ENCODE peak calls at places on chromosomes 13 and 19, in seven cellular contexts. One of them, this sample, is unnamed.

GRCh38 chr13:98174321-98174720 is 2.7 kb downstream of the RNF113B start:
- DNase-seq in pancreas: no peak
- DNase-seq in RWPE1: no peak
- DNase-seq in endothelial cell: no peak
- DNase-seq in ascending aorta: no peak
- DNase-seq in cardiac fibroblast: no peak
- DNase-seq in Calu3: no peak
- DNase-seq in this sample: no peak

GRCh38 chr19:15292847-15293582 is 39.3 kb downstream of the BRD4 start:
- DNase-seq in pancreas: no peak
- DNase-seq in RWPE1: no peak
- DNase-seq in endothelial cell: no peak
- DNase-seq in ascending aorta: no peak
- DNase-seq in cardiac fibroblast: no peak
- DNase-seq in Calu3: no peak
- DNase-seq in this sample: no peak

GRCh38 chr13:72489751-72490150 is 237.7 kb downstream of the MZT1 start:
- DNase-seq in pancreas: no peak
- DNase-seq in RWPE1: no peak
- DNase-seq in endothelial cell: no peak
- DNase-seq in ascending aorta: no peak
- DNase-seq in cardiac fibroblast: no peak
- DNase-seq in Calu3: no peak
- DNase-seq in this sample: no peak

GRCh38 chr19:44927746-44928145 is 13.3 kb downstream of the APOC1 start:
- DNase-seq in pancreas: no peak
- DNase-seq in RWPE1: no peak
- DNase-seq in endothelial cell: no peak
- DNase-seq in ascending aorta: no peak
- DNase-seq in cardiac fibroblast: peak
- DNase-seq in Calu3: no peak
- DNase-seq in this sample: no peak

GRCh38 chr13:39397221-39397620 is 205.8 kb downstream of the LHFPL6 start:
- DNase-seq in pancreas: no peak
- DNase-seq in RWPE1: no peak
- DNase-seq in endothelial cell: no peak
- DNase-seq in ascending aorta: no peak
- DNase-seq in cardiac fibroblast: no peak
- DNase-seq in Calu3: no peak
- DNase-seq in this sample: no peak

GRCh38 chr19:16541526-16542044 is 652 bp downstream of the CHERP start:
- DNase-seq in pancreas: no peak
- DNase-seq in RWPE1: no peak
- DNase-seq in endothelial cell: peak
- DNase-seq in ascending aorta: no peak
- DNase-seq in cardiac fibroblast: peak
- DNase-seq in Calu3: peak
- DNase-seq in this sample: no peak

GRCh38 chr19:10812902-10813404 is 23.1 kb downstream of the TMED1 start:
- DNase-seq in pancreas: no peak
- DNase-seq in RWPE1: peak
- DNase-seq in endothelial cell: no peak
- DNase-seq in ascending aorta: peak
- DNase-seq in cardiac fibroblast: peak
- DNase-seq in Calu3: no peak
- DNase-seq in this sample: peak

GRCh38 chr19:45205810-45206209 is 27.2 kb downstream of the BLOC1S3 start:
- DNase-seq in pancreas: no peak
- DNase-seq in RWPE1: no peak
- DNase-seq in endothelial cell: no peak
- DNase-seq in ascending aorta: no peak
- DNase-seq in cardiac fibroblast: no peak
- DNase-seq in Calu3: no peak
- DNase-seq in this sample: no peak

GRCh38 chr19:7859766-7860165 is 14.4 kb downstream of the PRR36 start:
- DNase-seq in pancreas: no peak
- DNase-seq in RWPE1: no peak
- DNase-seq in endothelial cell: no peak
- DNase-seq in ascending aorta: no peak
- DNase-seq in cardiac fibroblast: no peak
- DNase-seq in Calu3: no peak
- DNase-seq in this sample: no peak

GRCh38 chr13:21759503-21759902 is 88.6 kb downstream of the FGF9 start:
- DNase-seq in pancreas: peak
- DNase-seq in RWPE1: no peak
- DNase-seq in endothelial cell: no peak
- DNase-seq in ascending aorta: no peak
- DNase-seq in cardiac fibroblast: no peak
- DNase-seq in Calu3: no peak
- DNase-seq in this sample: no peak

GRCh38 chr13:93248627-93249047 is 22.0 kb downstream of the GPC6 start:
- DNase-seq in pancreas: peak
- DNase-seq in RWPE1: no peak
- DNase-seq in endothelial cell: peak
- DNase-seq in ascending aorta: peak
- DNase-seq in cardiac fibroblast: no peak
- DNase-seq in Calu3: peak
- DNase-seq in this sample: no peak

GRCh38 chr13:41512441-41512840 is 55.1 kb downstream of the RGCC start:
- DNase-seq in pancreas: no peak
- DNase-seq in RWPE1: no peak
- DNase-seq in endothelial cell: no peak
- DNase-seq in ascending aorta: no peak
- DNase-seq in cardiac fibroblast: no peak
- DNase-seq in Calu3: no peak
- DNase-seq in this sample: no peak

GRCh38 chr19:39052846-39053245 is 20.5 kb upstream of the FBXO27 start:
- DNase-seq in pancreas: no peak
- DNase-seq in RWPE1: no peak
- DNase-seq in endothelial cell: no peak
- DNase-seq in ascending aorta: no peak
- DNase-seq in cardiac fibroblast: no peak
- DNase-seq in Calu3: no peak
- DNase-seq in this sample: no peak

GRCh38 chr19:47447470-47448359 is 24.0 kb downstream of the SLC8A2 start:
- DNase-seq in pancreas: no peak
- DNase-seq in RWPE1: peak
- DNase-seq in endothelial cell: peak
- DNase-seq in ascending aorta: no peak
- DNase-seq in cardiac fibroblast: peak
- DNase-seq in Calu3: peak
- DNase-seq in this sample: peak

GRCh38 chr19:15299568-15300409 is 32.5 kb downstream of the BRD4 start:
- DNase-seq in pancreas: no peak
- DNase-seq in RWPE1: no peak
- DNase-seq in endothelial cell: no peak
- DNase-seq in ascending aorta: no peak
- DNase-seq in cardiac fibroblast: peak
- DNase-seq in Calu3: no peak
- DNase-seq in this sample: no peak

GRCh38 chr13:31101511-31102170 is 60.1 kb downstream of the HSPH1 start:
- DNase-seq in pancreas: no peak
- DNase-seq in RWPE1: no peak
- DNase-seq in endothelial cell: no peak
- DNase-seq in ascending aorta: peak
- DNase-seq in cardiac fibroblast: no peak
- DNase-seq in Calu3: no peak
- DNase-seq in this sample: no peak

GRCh38 chr19:40745402-40745780 is 4.9 kb downstream of the ACTMAP start:
- DNase-seq in pancreas: no peak
- DNase-seq in RWPE1: no peak
- DNase-seq in endothelial cell: no peak
- DNase-seq in ascending aorta: no peak
- DNase-seq in cardiac fibroblast: peak
- DNase-seq in Calu3: no peak
- DNase-seq in this sample: no peak

GRCh38 chr13:114119196-114119595 is 13.2 kb downstream of the RASA3 start:
- DNase-seq in pancreas: no peak
- DNase-seq in RWPE1: peak
- DNase-seq in endothelial cell: peak
- DNase-seq in ascending aorta: no peak
- DNase-seq in cardiac fibroblast: peak
- DNase-seq in Calu3: no peak
- DNase-seq in this sample: no peak

GRCh38 chr13:111043575-111043982 is 71.5 kb upstream of the ARHGEF7 start:
- DNase-seq in pancreas: no peak
- DNase-seq in RWPE1: no peak
- DNase-seq in endothelial cell: no peak
- DNase-seq in ascending aorta: peak
- DNase-seq in cardiac fibroblast: peak
- DNase-seq in Calu3: peak
- DNase-seq in this sample: no peak

GRCh38 chr13:111045170-111045569 is 69.9 kb upstream of the ARHGEF7 start:
- DNase-seq in pancreas: no peak
- DNase-seq in RWPE1: no peak
- DNase-seq in endothelial cell: no peak
- DNase-seq in ascending aorta: peak
- DNase-seq in cardiac fibroblast: no peak
- DNase-seq in Calu3: no peak
- DNase-seq in this sample: no peak

GRCh38 chr13:111044087-111044830 is 70.9 kb upstream of the ARHGEF7 start:
- DNase-seq in pancreas: no peak
- DNase-seq in RWPE1: no peak
- DNase-seq in endothelial cell: no peak
- DNase-seq in ascending aorta: peak
- DNase-seq in cardiac fibroblast: no peak
- DNase-seq in Calu3: no peak
- DNase-seq in this sample: no peak

GRCh38 chr13:111040821-111041220 is 74.3 kb upstream of the ARHGEF7 start:
- DNase-seq in pancreas: no peak
- DNase-seq in RWPE1: no peak
- DNase-seq in endothelial cell: no peak
- DNase-seq in ascending aorta: no peak
- DNase-seq in cardiac fibroblast: no peak
- DNase-seq in Calu3: no peak
- DNase-seq in this sample: no peak

DNA sequence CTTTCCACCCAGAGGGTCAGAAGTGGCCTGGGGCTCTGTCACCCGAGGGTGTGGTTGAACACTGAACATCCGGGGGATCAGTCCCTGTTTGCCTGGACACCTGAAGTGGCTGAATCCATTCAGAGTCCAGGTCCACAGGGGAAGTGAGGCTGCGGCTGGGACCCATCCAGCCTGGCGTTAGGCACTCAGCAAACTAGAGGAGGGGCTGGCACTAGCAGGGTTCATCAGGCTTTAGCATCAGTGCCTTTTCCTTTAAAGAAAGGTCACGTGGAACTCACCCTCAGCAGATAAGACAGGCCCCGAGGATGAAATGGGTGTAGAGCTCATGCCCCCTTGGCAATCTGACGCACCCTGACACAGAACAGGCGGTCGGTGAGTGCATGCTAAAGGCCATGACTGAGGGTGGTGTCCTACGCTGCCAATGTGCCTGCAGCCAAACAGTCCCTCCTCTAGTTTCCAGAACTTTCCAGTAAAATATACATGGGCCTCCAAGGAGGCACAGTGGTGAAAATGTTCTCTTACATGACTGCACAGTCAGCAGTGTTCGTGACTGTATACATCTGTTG is 72.4 kb upstream of the ARHGEF7 start:
- DNase-seq in pancreas: no peak
- DNase-seq in RWPE1: no peak
- DNase-seq in endothelial cell: no peak
- DNase-seq in ascending aorta: no peak
- DNase-seq in cardiac fibroblast: no peak
- DNase-seq in Calu3: no peak
- DNase-seq in this sample: no peak
- TF ChIP-seq CTCF in pancreas: no peak
- TF ChIP-seq CTCF in RWPE1: no peak
- TF ChIP-seq CTCF in endothelial cell: no peak
- TF ChIP-seq CTCF in ascending aorta: no peak
- TF ChIP-seq CTCF in cardiac fibroblast: no peak
- TF ChIP-seq CTCF in Calu3: no peak
- TF ChIP-seq CTCF in this sample: no peak

GRCh38 chr19:5534787-5535586 is 32.8 kb downstream of the TINCR start:
- DNase-seq in pancreas: no peak
- DNase-seq in RWPE1: no peak
- DNase-seq in endothelial cell: peak
- DNase-seq in ascending aorta: no peak
- DNase-seq in cardiac fibroblast: peak
- DNase-seq in Calu3: peak
- DNase-seq in this sample: no peak
- TF ChIP-seq CTCF in pancreas: peak
- TF ChIP-seq CTCF in RWPE1: peak
- TF ChIP-seq CTCF in endothelial cell: peak
- TF ChIP-seq CTCF in ascending aorta: no peak
- TF ChIP-seq CTCF in cardiac fibroblast: peak
- TF ChIP-seq CTCF in Calu3: peak
- TF ChIP-seq CTCF in this sample: peak

DNA sequence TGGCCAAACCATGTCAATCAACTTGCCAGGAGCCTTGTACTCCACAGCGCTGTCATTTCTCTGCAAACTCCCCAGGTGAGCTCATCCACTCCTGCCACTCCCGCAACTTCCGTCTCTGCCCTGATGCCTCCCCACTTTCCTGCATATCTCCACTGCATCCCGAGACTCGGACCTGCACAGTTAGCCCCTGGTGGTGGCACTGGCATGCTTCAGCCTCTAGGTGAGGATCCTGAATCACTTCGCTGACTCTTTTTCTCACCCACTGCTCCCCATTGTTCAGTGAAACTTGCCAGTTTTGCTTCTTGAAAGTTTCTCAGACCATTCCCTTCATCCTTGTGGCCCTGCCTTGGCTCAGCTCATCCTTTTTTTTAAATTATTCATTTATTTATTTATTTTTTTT is 3.4 kb upstream of the CTU1 start:
- DNase-seq in pancreas: no peak
- DNase-seq in RWPE1: no peak
- DNase-seq in endothelial cell: peak
- DNase-seq in ascending aorta: no peak
- DNase-seq in cardiac fibroblast: no peak
- DNase-seq in Calu3: peak
- DNase-seq in this sample: no peak
- TF ChIP-seq CTCF in pancreas: no peak
- TF ChIP-seq CTCF in RWPE1: no peak
- TF ChIP-seq CTCF in endothelial cell: peak
- TF ChIP-seq CTCF in ascending aorta: no peak
- TF ChIP-seq CTCF in cardiac fibroblast: peak
- TF ChIP-seq CTCF in Calu3: peak
- TF ChIP-seq CTCF in this sample: peak

DNA sequence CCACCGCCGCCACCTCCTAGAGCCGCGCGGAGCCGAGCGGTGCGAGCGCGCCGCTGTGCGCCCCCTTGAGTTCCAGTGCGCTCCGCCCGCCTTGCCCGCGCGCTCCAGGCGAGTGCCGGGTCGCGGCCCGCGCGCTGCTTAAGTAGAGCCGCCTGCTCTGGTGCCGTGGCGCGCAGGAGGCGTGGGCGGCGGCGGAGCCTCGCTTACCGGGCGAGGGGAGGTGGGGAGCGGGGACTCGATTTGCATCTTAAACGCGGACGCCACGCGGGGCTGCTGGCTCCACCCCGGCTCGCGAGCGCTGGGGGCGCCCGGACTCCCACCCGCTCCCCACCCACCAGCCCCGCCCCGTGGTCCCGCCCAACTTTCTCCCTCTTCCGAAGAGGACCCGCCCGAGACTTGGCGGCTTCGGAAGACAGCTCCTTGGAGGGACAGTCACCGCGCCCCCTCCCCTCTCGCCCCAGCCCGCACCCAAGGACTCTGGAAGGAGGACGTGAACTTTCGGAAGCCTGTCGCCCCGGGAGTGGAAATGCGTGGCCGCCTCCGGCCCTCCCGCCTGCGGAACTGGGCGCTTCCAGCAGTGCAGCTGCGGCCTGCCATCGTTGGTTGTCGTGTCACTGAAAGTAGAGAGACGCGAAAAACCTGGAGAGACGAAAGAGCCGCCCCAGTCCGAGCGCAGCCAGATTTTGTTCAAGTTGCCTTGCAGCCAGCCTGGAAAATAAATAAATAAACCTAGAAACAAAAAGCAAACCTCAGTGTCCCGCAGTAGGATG is at the start of gene KCTD12:
- DNase-seq in pancreas: peak
- DNase-seq in RWPE1: peak
- DNase-seq in endothelial cell: peak
- DNase-seq in ascending aorta: peak
- DNase-seq in cardiac fibroblast: peak
- DNase-seq in Calu3: peak
- DNase-seq in this sample: peak
- TF ChIP-seq CTCF in pancreas: no peak
- TF ChIP-seq CTCF in RWPE1: peak
- TF ChIP-seq CTCF in endothelial cell: no peak
- TF ChIP-seq CTCF in ascending aorta: peak
- TF ChIP-seq CTCF in cardiac fibroblast: peak
- TF ChIP-seq CTCF in Calu3: no peak
- TF ChIP-seq CTCF in this sample: no peak